ENCODE peak calls at places on chromosome 16, in five cellular contexts. R is body of pancreas, T is adrenal gland, Q is AG09309, E is Peyer's patch. K is an unnamed sample.

GRCh38 chr16:61926766-61927165 is 109.5 kb downstream of the CDH8 start:
- DNase-seq in Q (no peak), R (no peak), T (no peak), E (no peak), K (no peak)

GRCh38 chr16:74053784-74054306 is 242.8 kb upstream of the PSMD7 start:
- DNase-seq in T (no peak), R (no peak), E (no peak), Q (no peak), K (no peak)

GRCh38 chr16:86679490-86679889 is 101.1 kb downstream of the FOXL1 start:
- DNase-seq in R (no peak), E (no peak), Q (no peak), T (no peak), K (no peak)

GRCh38 chr16:63720848-63721247 is 1401.0 kb downstream of the CDH11 start:
- DNase-seq in T (no peak), R (no peak), Q (no peak), E (no peak), K (no peak)

GRCh38 chr16:57797526-57798266 is 4.6 kb downstream of the KIFC3 start:
- DNase-seq in Q (no peak), R (peak), T (no peak), E (peak), K (no peak)

GRCh38 chr16:2584742-2585650 is 47.2 kb downstream of the PDPK1 start:
- DNase-seq in T (peak), R (no peak), Q (no peak), E (no peak), K (no peak)

GRCh38 chr16:4679156-4679853 is 14.1 kb upstream of the NUDT16L1 start:
- DNase-seq in Q (no peak), T (no peak), E (peak), R (peak), K (no peak)

GRCh38 chr16:8751481-8752311 is 45.7 kb downstream of the TMEM186 start:
- DNase-seq in Q (peak), E (peak), T (no peak), R (peak), K (peak)

GRCh38 chr16:86457621-86458456 is 52.5 kb upstream of the FOXF1 start:
- DNase-seq in E (peak), Q (peak), R (no peak), T (no peak), K (peak)

GRCh38 chr16:28986492-28986891 is 1.6 kb downstream of the LAT start:
- DNase-seq in T (no peak), R (no peak), E (no peak), Q (no peak), K (no peak)

GRCh38 chr16:58464047-58464915 is 35.7 kb upstream of the NDRG4 start:
- DNase-seq in Q (no peak), E (no peak), R (peak), T (peak), K (no peak)

GRCh38 chr16:50622643-50623369 is 58.3 kb downstream of the SNX20 start:
- DNase-seq in E (no peak), Q (no peak), T (no peak), R (no peak), K (no peak)
- H3K4me3 ChIP-seq in E (no peak), Q (no peak), T (no peak), R (no peak), K (no peak)

GRCh38 chr16:23345237-23345636 is 43.1 kb downstream of the SCNN1B start:
- DNase-seq in T (no peak), Q (no peak), R (no peak), E (no peak), K (no peak)

GRCh38 chr16:23343643-23344612 is 41.8 kb downstream of the SCNN1B start:
- DNase-seq in Q (no peak), R (no peak), T (no peak), E (no peak), K (no peak)

GRCh38 chr16:23353440-23353839 is 51.3 kb downstream of the SCNN1B start:
- DNase-seq in Q (no peak), T (no peak), E (no peak), R (peak), K (no peak)

GRCh38 chr16:23351360-23351759 is 49.3 kb downstream of the SCNN1B start:
- DNase-seq in Q (no peak), T (no peak), E (no peak), R (peak), K (no peak)

DNA sequence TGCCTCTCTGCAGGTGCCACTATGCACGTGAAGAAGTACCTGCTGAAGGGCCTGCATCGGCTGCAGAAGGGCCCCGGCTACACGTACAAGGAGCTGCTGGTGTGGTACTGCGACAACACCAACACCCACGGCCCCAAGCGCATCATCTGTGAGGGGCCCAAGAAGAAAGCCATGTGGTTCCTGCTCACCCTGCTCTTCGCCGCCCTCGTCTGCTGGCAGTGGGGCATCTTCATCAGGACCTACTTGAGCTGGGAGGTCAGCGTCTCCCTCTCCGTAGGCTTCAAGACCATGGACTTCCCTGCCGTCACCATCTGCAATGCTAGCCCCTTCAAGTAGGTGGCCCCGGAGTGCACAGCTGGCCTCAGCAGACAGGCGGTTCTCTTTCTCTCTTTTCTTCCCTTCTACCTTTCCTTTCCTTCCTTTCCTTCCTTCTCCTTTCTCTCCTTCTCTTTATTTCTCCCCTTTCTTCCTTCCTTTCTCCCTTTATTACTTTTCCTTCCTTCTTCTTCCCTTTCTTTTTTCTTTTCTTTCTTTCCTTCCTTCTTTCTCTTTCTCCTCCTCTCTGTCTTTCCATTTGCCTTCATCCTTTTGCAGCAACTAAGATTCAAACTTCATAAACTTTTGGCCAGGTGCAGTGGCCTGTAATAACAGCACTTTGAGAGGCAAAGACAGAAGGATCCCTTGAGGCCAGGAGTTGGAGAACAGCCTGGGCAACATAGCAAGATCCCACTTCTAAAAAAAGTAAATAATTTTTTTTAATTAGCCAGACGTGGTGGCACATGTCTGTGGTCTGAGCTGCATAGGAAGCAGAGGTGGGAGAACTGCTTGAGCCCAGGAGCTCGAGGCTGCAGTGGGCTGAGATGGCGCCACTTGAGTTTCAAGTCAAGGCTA is 46.7 kb downstream of the SCNN1B start:
- DNase-seq in E (no peak), Q (no peak), T (no peak), R (no peak), K (no peak)
- TF ChIP-seq CTCF in E (no peak), Q (no peak), T (no peak), R (no peak), K (peak)

GRCh38 chr16:88533945-88534641 is 36.1 kb upstream of the ZC3H18 start:
- DNase-seq in R (peak), Q (no peak), T (no peak), E (peak), K (no peak)
- H3K4me3 ChIP-seq in R (no peak), Q (peak), T (no peak), E (peak), K (peak)

DNA sequence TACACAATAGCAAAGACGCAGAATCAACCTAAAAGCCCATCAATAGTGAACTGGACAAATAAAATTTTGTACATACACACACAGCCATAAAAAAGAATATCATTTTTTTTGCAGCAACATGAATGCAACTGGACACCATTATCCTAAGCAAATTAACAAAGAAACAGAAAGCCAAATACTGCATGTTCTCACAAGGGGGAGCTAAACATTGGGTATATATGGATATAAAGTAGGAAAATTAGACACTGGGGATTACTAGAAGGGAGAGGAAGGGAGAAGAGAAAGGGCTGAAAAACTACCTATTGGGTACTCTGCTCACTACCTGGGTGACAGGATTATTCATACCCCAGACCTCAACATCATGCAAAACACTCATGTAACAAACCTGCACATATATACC is 28.2 kb downstream of the ADAMTS18 start:
- DNase-seq in Q (no peak), R (no peak), T (no peak), E (no peak), K (no peak)
- TF ChIP-seq CTCF in Q (peak), R (no peak), T (no peak), E (no peak), K (no peak)

GRCh38 chr16:27223701-27224100 is 20.4 kb downstream of the KDM8 start:
- DNase-seq in Q (no peak), T (no peak), E (no peak), R (no peak), K (no peak)
- H3K4me3 ChIP-seq in Q (no peak), T (no peak), E (no peak), R (no peak), K (no peak)

DNA sequence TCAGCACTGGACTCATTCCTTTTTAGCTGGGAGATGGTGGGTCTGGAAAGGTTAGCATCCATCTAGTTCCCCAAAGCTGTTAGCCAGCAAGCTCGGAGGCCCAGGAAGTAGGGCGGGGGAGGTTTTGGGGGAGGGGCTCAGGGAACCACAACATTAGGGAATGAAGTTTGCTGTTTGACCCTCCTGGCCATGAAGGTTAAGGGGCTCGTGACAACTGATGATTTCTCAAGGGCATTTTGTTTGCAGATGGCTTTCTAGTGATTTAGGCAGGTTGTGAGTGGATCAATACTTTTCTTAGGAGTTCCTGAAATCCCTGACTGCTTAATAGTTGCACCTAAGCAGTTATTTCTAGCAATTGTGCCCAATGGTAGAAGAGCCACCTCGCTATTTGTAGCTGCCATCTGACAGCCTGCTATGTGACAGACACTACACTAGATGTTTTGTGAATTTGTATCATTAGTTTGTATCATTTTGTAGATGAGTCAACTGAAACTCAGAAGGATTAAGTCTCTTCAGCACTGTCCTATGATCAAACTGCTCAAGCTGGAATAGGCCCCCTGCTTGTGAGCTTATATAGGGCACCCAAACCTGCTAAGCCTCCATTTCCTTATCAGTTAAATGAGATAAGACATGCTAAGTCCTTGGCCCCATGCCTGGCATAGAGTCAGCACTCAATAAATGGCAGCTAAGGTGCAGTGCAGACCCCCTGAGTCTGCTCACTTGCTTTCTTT is 146.4 kb downstream of the IRX3 start:
- DNase-seq in Q (no peak), T (no peak), E (no peak), R (peak), K (no peak)
- TF ChIP-seq CTCF in Q (peak), T (no peak), E (no peak), R (no peak), K (no peak)

DNA sequence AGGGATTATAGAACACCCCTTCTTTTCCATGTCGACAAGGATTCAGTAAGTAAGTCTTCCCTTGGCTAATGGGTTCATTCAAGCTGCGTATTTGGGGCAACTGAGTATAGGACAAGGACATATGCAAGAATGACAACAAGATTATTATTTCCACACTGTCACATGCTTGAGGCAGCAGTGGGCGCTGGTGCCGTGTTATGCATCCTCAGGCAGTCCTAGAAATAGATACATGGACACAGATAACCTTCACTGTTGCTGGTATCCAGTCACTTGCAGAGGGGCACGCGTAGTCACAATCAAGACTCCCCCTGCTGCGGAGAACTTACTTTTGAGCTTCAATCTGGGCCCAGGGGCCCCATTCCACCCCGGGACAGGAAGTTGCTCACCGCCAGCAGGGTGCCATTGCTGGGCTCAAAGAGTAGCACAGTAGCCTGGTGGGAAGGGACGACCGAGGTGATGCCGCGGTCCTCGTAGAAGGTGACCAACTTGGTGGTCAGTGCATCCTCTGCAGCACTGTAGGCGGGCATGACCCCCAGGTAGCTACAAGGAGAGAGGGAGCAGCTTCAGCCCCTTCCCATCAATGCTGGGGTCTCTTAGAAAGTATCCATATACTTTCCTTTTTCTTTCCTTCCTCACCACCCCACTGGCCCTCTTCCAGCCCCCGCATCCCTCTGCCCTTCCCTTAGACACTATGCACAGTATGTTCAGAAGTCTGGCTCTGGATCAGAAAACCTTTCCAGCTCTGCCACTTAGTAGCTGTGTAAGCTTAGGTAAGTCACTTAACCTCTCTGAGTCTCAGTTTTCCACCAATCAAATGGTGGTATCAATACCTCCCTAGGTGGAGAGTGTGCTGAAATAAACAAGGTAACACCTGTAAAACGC is 804 bp downstream of the CRYM start:
- DNase-seq in Q (no peak), E (no peak), R (no peak), T (no peak), K (no peak)
- H3K4me3 ChIP-seq in Q (no peak), E (peak), R (no peak), T (no peak), K (no peak)